ENCODE peak calls at places on chromosomes 6 and 20, in four cellular contexts. One of them, this sample, is unnamed.
A peak's percentile ranks its signal among the peaks of the same experiment; 100 is the strongest.

GRCh38 chr6:154872605-154873004 is 122.5 kb upstream of the TIAM2 start:
- DNase-seq in upper lobe of right lung: no peak
- DNase-seq in ACHN: no peak
- DNase-seq in iPS-NIHi11: peak; percentile 65
- DNase-seq in this sample: no peak

GRCh38 chr6:170152989-170153388 is 137.9 kb downstream of the DLL1 start:
- DNase-seq in upper lobe of right lung: peak; percentile 81
- DNase-seq in ACHN: peak; percentile 59
- DNase-seq in iPS-NIHi11: peak; percentile 72
- DNase-seq in this sample: peak; percentile 82

GRCh38 chr6:65760285-65760684 is 53.3 kb upstream of the EYS start:
- DNase-seq in upper lobe of right lung: no peak
- DNase-seq in ACHN: peak; percentile 14
- DNase-seq in iPS-NIHi11: no peak
- DNase-seq in this sample: no peak

GRCh38 chr6:119129968-119130484 is 51.6 kb upstream of the FAM184A start:
- DNase-seq in upper lobe of right lung: no peak
- DNase-seq in ACHN: peak; percentile 47
- DNase-seq in iPS-NIHi11: no peak
- DNase-seq in this sample: no peak

GRCh38 chr6:81859884-81860283 is 107.4 kb upstream of the TENT5A start:
- DNase-seq in upper lobe of right lung: no peak
- DNase-seq in ACHN: no peak
- DNase-seq in iPS-NIHi11: no peak
- DNase-seq in this sample: no peak

GRCh38 chr20:57071283-57071701 is 195.1 kb downstream of the BMP7 start:
- DNase-seq in upper lobe of right lung: peak; percentile 10
- DNase-seq in ACHN: no peak
- DNase-seq in iPS-NIHi11: peak; percentile 61
- DNase-seq in this sample: no peak

GRCh38 chr6:26025047-26025893 is 62.0 kb upstream of the HFE start:
- DNase-seq in upper lobe of right lung: no peak
- DNase-seq in ACHN: peak; percentile 76
- DNase-seq in iPS-NIHi11: no peak
- DNase-seq in this sample: no peak

GRCh38 chr20:51695574-51696303 is 72.5 kb downstream of the ATP9A start:
- DNase-seq in upper lobe of right lung: no peak
- DNase-seq in ACHN: no peak
- DNase-seq in iPS-NIHi11: peak; percentile 36
- DNase-seq in this sample: no peak

GRCh38 chr6:166439366-166440091 is 56.8 kb upstream of the MPC1 start:
- DNase-seq in upper lobe of right lung: no peak
- DNase-seq in ACHN: no peak
- DNase-seq in iPS-NIHi11: no peak
- DNase-seq in this sample: peak; percentile 77

GRCh38 chr6:139146317-139146726 is 11.4 kb downstream of the HECA start:
- DNase-seq in upper lobe of right lung: no peak
- DNase-seq in ACHN: no peak
- DNase-seq in iPS-NIHi11: no peak
- DNase-seq in this sample: no peak

GRCh38 chr6:133623065-133623464 is 265.8 kb upstream of the TCF21 start:
- DNase-seq in upper lobe of right lung: no peak
- DNase-seq in ACHN: no peak
- DNase-seq in iPS-NIHi11: no peak
- DNase-seq in this sample: no peak

GRCh38 chr6:16436550-16436949 is 198.2 kb downstream of the GMPR start:
- DNase-seq in upper lobe of right lung: no peak
- DNase-seq in ACHN: no peak
- DNase-seq in iPS-NIHi11: no peak
- DNase-seq in this sample: no peak

GRCh38 chr20:54382419-54382818 is 93.0 kb upstream of the DOK5 start:
- DNase-seq in upper lobe of right lung: no peak
- DNase-seq in ACHN: no peak
- DNase-seq in iPS-NIHi11: no peak
- DNase-seq in this sample: no peak

GRCh38 chr6:2857580-2858337 is 16.1 kb upstream of the SERPINB1 start:
- DNase-seq in upper lobe of right lung: no peak
- DNase-seq in ACHN: no peak
- DNase-seq in iPS-NIHi11: no peak
- DNase-seq in this sample: no peak

GRCh38 chr20:39195495-39196129 is 233.5 kb downstream of the DHX35 start:
- DNase-seq in upper lobe of right lung: no peak
- DNase-seq in ACHN: no peak
- DNase-seq in iPS-NIHi11: peak; percentile 59
- DNase-seq in this sample: no peak

GRCh38 chr6:62466607-62467006 is 180.6 kb upstream of the KHDRBS2 start:
- DNase-seq in upper lobe of right lung: no peak
- DNase-seq in ACHN: no peak
- DNase-seq in iPS-NIHi11: no peak
- DNase-seq in this sample: no peak

GRCh38 chr6:80523531-80523970 is 417.1 kb downstream of the BCKDHB start:
- DNase-seq in upper lobe of right lung: no peak
- DNase-seq in ACHN: no peak
- DNase-seq in iPS-NIHi11: peak; percentile 53
- DNase-seq in this sample: no peak

GRCh38 chr6:100475554-100476325 is 11.0 kb upstream of the SIM1 start:
- DNase-seq in upper lobe of right lung: no peak
- DNase-seq in ACHN: no peak
- DNase-seq in iPS-NIHi11: no peak
- DNase-seq in this sample: no peak

GRCh38 chr6:159252955-159253508 is 83.8 kb downstream of the FNDC1 start:
- DNase-seq in upper lobe of right lung: no peak
- DNase-seq in ACHN: peak; percentile 61
- DNase-seq in iPS-NIHi11: peak; percentile 77
- DNase-seq in this sample: peak; percentile 76

GRCh38 chr6:11609324-11610071 is 71.9 kb downstream of the TMEM170B start:
- DNase-seq in upper lobe of right lung: no peak
- DNase-seq in ACHN: no peak
- DNase-seq in iPS-NIHi11: peak; percentile 40
- DNase-seq in this sample: peak; percentile 40

GRCh38 chr6:3906191-3907019 is 57.2 kb downstream of the FAM50B start:
- DNase-seq in upper lobe of right lung: no peak
- DNase-seq in ACHN: no peak
- DNase-seq in iPS-NIHi11: peak; percentile 34
- DNase-seq in this sample: peak; percentile 40

GRCh38 chr6:105814745-105815536 is 271.2 kb upstream of the PRDM1 start:
- DNase-seq in upper lobe of right lung: no peak
- DNase-seq in ACHN: no peak
- DNase-seq in iPS-NIHi11: no peak
- DNase-seq in this sample: peak; percentile 42

GRCh38 chr6:35079311-35080000 is 61.7 kb downstream of the TCP11 start:
- DNase-seq in upper lobe of right lung: peak; percentile 48
- DNase-seq in ACHN: no peak
- DNase-seq in iPS-NIHi11: no peak
- DNase-seq in this sample: no peak

GRCh38 chr6:39520411-39520810 is 197.9 kb upstream of the KCNK16 start:
- DNase-seq in upper lobe of right lung: no peak
- DNase-seq in ACHN: no peak
- DNase-seq in iPS-NIHi11: no peak
- DNase-seq in this sample: no peak

GRCh38 chr6:129022011-129022553 is 139.1 kb downstream of the LAMA2 start:
- DNase-seq in upper lobe of right lung: no peak
- DNase-seq in ACHN: no peak
- DNase-seq in iPS-NIHi11: no peak
- DNase-seq in this sample: no peak

GRCh38 chr6:40039042-40039441 is 104.8 kb upstream of the MOCS1 start:
- DNase-seq in upper lobe of right lung: no peak
- DNase-seq in ACHN: no peak
- DNase-seq in iPS-NIHi11: no peak
- DNase-seq in this sample: no peak

GRCh38 chr6:2534406-2535139 is 216.1 kb downstream of the MYLK4 start:
- DNase-seq in upper lobe of right lung: no peak
- DNase-seq in ACHN: no peak
- DNase-seq in iPS-NIHi11: no peak
- DNase-seq in this sample: no peak

GRCh38 chr20:7269452-7269851 is 502.0 kb downstream of the BMP2 start:
- DNase-seq in upper lobe of right lung: no peak
- DNase-seq in ACHN: no peak
- DNase-seq in iPS-NIHi11: no peak
- DNase-seq in this sample: no peak

GRCh38 chr20:50921055-50921454 is 10.2 kb downstream of the ADNP start:
- DNase-seq in upper lobe of right lung: no peak
- DNase-seq in ACHN: no peak
- DNase-seq in iPS-NIHi11: no peak
- DNase-seq in this sample: no peak

GRCh38 chr6:145327497-145328055 is 407.7 kb downstream of the EPM2A start:
- DNase-seq in upper lobe of right lung: no peak
- DNase-seq in ACHN: no peak
- DNase-seq in iPS-NIHi11: no peak
- DNase-seq in this sample: no peak

GRCh38 chr6:36070252-36070651 is 42.6 kb downstream of the MAPK14 start:
- DNase-seq in upper lobe of right lung: no peak
- DNase-seq in ACHN: no peak
- DNase-seq in iPS-NIHi11: no peak
- DNase-seq in this sample: no peak

GRCh38 chr6:3876866-3877265 is 27.7 kb downstream of the FAM50B start:
- DNase-seq in upper lobe of right lung: no peak
- DNase-seq in ACHN: no peak
- DNase-seq in iPS-NIHi11: no peak
- DNase-seq in this sample: no peak